ENCODE peak calls at places on chromosomes 4 and X, in eight cellular contexts. Y, O, P, N, E, I, T and C are unnamed samples.

GRCh38 chr4:8009710-8010534 is 70.3 kb upstream of the AFAP1 start:
- DNase-seq in I (no peak), T (no peak), O (no peak), N (no peak), E (peak), Y (no peak), P (no peak), C (no peak)

GRCh38 chrX:130770615-130771014 is 132.4 kb downstream of the ENOX2 start:
- DNase-seq in N (no peak), T (no peak), Y (no peak), E (no peak), O (no peak), P (no peak), I (no peak), C (no peak)

GRCh38 chr4:48315728-48316630 is 25.4 kb upstream of the SLAIN2 start:
- DNase-seq in E (no peak), N (no peak), I (peak), Y (no peak), T (peak), O (peak), P (no peak), C (peak)

GRCh38 chrX:19350831-19351447 is 7.2 kb downstream of the PDHA1 start:
- DNase-seq in Y (no peak), I (no peak), E (no peak), N (no peak), O (no peak), T (no peak), P (no peak), C (no peak)

GRCh38 chrX:55340896-55341433 is 76.2 kb upstream of the PAGE3 start:
- DNase-seq in I (no peak), O (no peak), Y (no peak), T (no peak), N (no peak), P (no peak), E (no peak), C (no peak)

GRCh38 chrX:41022579-41022978 is 62.7 kb upstream of the USP9X start:
- DNase-seq in T (no peak), O (no peak), P (no peak), Y (no peak), N (no peak), E (no peak), I (peak), C (no peak)

GRCh38 chr4:4358093-4358840 is 28.6 kb upstream of the NSG1 start:
- DNase-seq in T (no peak), N (no peak), E (no peak), Y (no peak), P (no peak), I (no peak), O (no peak), C (no peak)

GRCh38 chr4:33104190-33104773 is 2384.1 kb downstream of the PCDH7 start:
- DNase-seq in N (no peak), O (no peak), E (no peak), P (no peak), I (no peak), Y (no peak), T (no peak), C (no peak)

GRCh38 chr4:173910911-173911310 is 372.6 kb downstream of the FBXO8 start:
- DNase-seq in N (no peak), O (no peak), E (no peak), Y (no peak), T (no peak), P (no peak), I (no peak), C (no peak)

GRCh38 chrX:16239211-16239610 is 71.9 kb downstream of the MAGEB17 start:
- DNase-seq in Y (peak), E (no peak), P (no peak), T (no peak), I (peak), O (no peak), N (no peak), C (no peak)

GRCh38 chr4:169335331-169335730 is 64.6 kb upstream of the SH3RF1 start:
- DNase-seq in N (no peak), O (no peak), E (no peak), T (no peak), Y (no peak), P (no peak), I (peak), C (no peak)

GRCh38 chr4:188297873-188298272 is 158.6 kb downstream of the TRIML1 start:
- DNase-seq in E (no peak), N (no peak), Y (no peak), P (no peak), I (no peak), O (no peak), T (no peak), C (no peak)

GRCh38 chrX:50691820-50692219 is 122.2 kb downstream of the SHROOM4 start:
- DNase-seq in E (no peak), O (peak), N (no peak), Y (no peak), T (peak), P (no peak), I (peak), C (no peak)

GRCh38 chr4:140906984-140907962 is 151.1 kb upstream of the TBC1D9 start:
- DNase-seq in O (no peak), T (no peak), P (no peak), Y (no peak), E (no peak), N (no peak), I (no peak), C (no peak)

GRCh38 chr4:3338976-3339531 is 46.2 kb downstream of the RGS12 start:
- DNase-seq in Y (no peak), N (no peak), P (no peak), E (peak), O (no peak), T (no peak), I (no peak), C (no peak)

GRCh38 chr4:108333353-108333920 is 164.7 kb upstream of the LEF1 start:
- DNase-seq in O (no peak), T (no peak), P (no peak), Y (no peak), E (no peak), I (no peak), N (no peak), C (no peak)

GRCh38 chr4:101238706-101239105 is 108.6 kb downstream of the PPP3CA start:
- DNase-seq in Y (no peak), E (no peak), N (no peak), O (no peak), T (no peak), I (no peak), P (no peak), C (no peak)

GRCh38 chr4:6028168-6028567 is 9.9 kb upstream of the C4orf50 start:
- DNase-seq in P (no peak), T (no peak), I (no peak), Y (no peak), O (no peak), N (no peak), E (no peak), C (no peak)

GRCh38 chrX:10482262-10482661 is 138.1 kb downstream of the MID1 start:
- DNase-seq in Y (no peak), I (no peak), P (no peak), N (no peak), O (no peak), T (no peak), E (no peak), C (no peak)

GRCh38 chrX:36957425-36958328 is 50.5 kb upstream of the FAM47C start:
- DNase-seq in E (peak), O (no peak), I (no peak), T (peak), N (no peak), Y (no peak), P (no peak), C (peak)

GRCh38 chrX:18354369-18355329 is at the start of gene SCML2:
- DNase-seq in E (peak), T (peak), P (peak), I (no peak), O (peak), Y (peak), N (peak), C (peak)

GRCh38 chrX:70755850-70756249 is 152.7 kb downstream of the TEX11 start:
- DNase-seq in T (peak), O (no peak), E (no peak), Y (peak), P (peak), N (peak), I (no peak), C (peak)

GRCh38 chr4:93480452-93480851 is 348.1 kb upstream of the ATOH1 start:
- DNase-seq in E (no peak), P (no peak), Y (no peak), N (no peak), O (no peak), I (no peak), T (no peak), C (no peak)

GRCh38 chrX:140712413-140713173 is 3.0 kb downstream of the LINC00632 start:
- DNase-seq in P (peak), O (no peak), E (peak), Y (peak), T (peak), N (peak), I (no peak), C (peak)

GRCh38 chrX:50871922-50872453 is 38.5 kb upstream of the BMP15 start:
- DNase-seq in Y (no peak), T (no peak), O (no peak), I (no peak), N (no peak), P (no peak), E (no peak), C (no peak)

GRCh38 chrX:124212622-124213021 is 119.8 kb upstream of the TEX13D start:
- DNase-seq in N (peak), Y (no peak), E (no peak), P (no peak), T (no peak), O (peak), I (no peak), C (no peak)

GRCh38 chrX:2640436-2641150 is 50.5 kb upstream of the CD99 start:
- DNase-seq in O (no peak), P (no peak), Y (no peak), E (no peak), N (no peak), I (no peak), T (no peak), C (no peak)

GRCh38 chr4:76753814-76754213 is 144.1 kb downstream of the SOWAHB start:
- DNase-seq in N (no peak), O (no peak), E (no peak), Y (no peak), P (no peak), T (no peak), I (no peak), C (peak)

GRCh38 chr4:27048350-27049100 is 187.9 kb downstream of the STIM2 start:
- DNase-seq in O (peak), I (peak), P (no peak), N (no peak), E (no peak), T (no peak), Y (no peak), C (no peak)

GRCh38 chr4:170089743-170090666 is at the start of gene AADAT:
- DNase-seq in T (peak), E (peak), Y (peak), O (no peak), I (peak), N (no peak), P (no peak), C (peak)

GRCh38 chr4:77819409-77819835 is 254 bp upstream of the CNOT6L start:
- DNase-seq in Y (peak), T (peak), I (no peak), N (no peak), P (peak), O (peak), E (no peak), C (peak)

GRCh38 chr4:166293551-166293950 is 420.5 kb downstream of the TLL1 start:
- DNase-seq in I (no peak), P (no peak), Y (no peak), N (no peak), E (no peak), O (no peak), T (no peak), C (no peak)